ENCODE peak calls at places on chromosomes 7 and 10, in seven cellular contexts. U, V, Y, F, T, H and K are unnamed samples.
A peak's percentile ranks its signal among the peaks of the same experiment; 100 is the strongest.

GRCh38 chr7:24891173-24891787 is 88.7 kb downstream of the OSBPL3 start:
- DNase-seq in T (peak; percentile 18), U (no peak), H (peak; percentile 73), Y (no peak), F (no peak), V (no peak), K (no peak)

GRCh38 chr7:16744518-16745250 is 8.9 kb upstream of the TSPAN13 start:
- DNase-seq in Y (no peak), T (no peak), H (no peak), V (no peak), F (no peak), U (no peak), K (no peak)

GRCh38 chr10:91022924-91023707 is 102.2 kb upstream of the ANKRD1 start:
- DNase-seq in V (no peak), U (peak; percentile 33), Y (no peak), H (no peak), T (no peak), F (no peak), K (no peak)

GRCh38 chr10:111206521-111206920 is 129.7 kb downstream of the ADRA2A start:
- DNase-seq in U (no peak), F (no peak), H (no peak), V (no peak), Y (no peak), T (peak; percentile 48), K (no peak)

GRCh38 chr7:22801907-22802306 is 20.7 kb downstream of the TOMM7 start:
- DNase-seq in F (no peak), H (no peak), U (no peak), V (no peak), T (no peak), Y (no peak), K (no peak)

GRCh38 chr7:1978656-1979590 is 253.8 kb downstream of the MAD1L1 start:
- DNase-seq in F (no peak), V (no peak), U (no peak), Y (no peak), H (no peak), T (no peak), K (no peak)

GRCh38 chr10:6151087-6151977 is 51.4 kb upstream of the PFKFB3 start:
- DNase-seq in T (peak; percentile 80), U (no peak), H (peak; percentile 83), Y (peak; percentile 81), F (no peak), V (peak; percentile 28), K (peak; percentile 52)

GRCh38 chr10:123645016-123645415 is 21.1 kb upstream of the GPR26 start:
- DNase-seq in F (no peak), V (no peak), H (no peak), T (no peak), U (no peak), Y (peak; percentile 33), K (no peak)

GRCh38 chr10:17023386-17024298 is 106.0 kb downstream of the CUBN start:
- DNase-seq in V (peak; percentile 63), H (peak; percentile 96), F (peak; percentile 88), U (peak; percentile 97), Y (no peak), T (peak; percentile 100), K (peak; percentile 68)

GRCh38 chr7:105985250-105985649 is 22.2 kb downstream of the CDHR3 start:
- DNase-seq in V (no peak), H (no peak), F (no peak), Y (no peak), U (no peak), T (no peak), K (no peak)

GRCh38 chr10:117759266-117759665 is 216.7 kb downstream of the EMX2 start:
- DNase-seq in F (no peak), T (no peak), V (no peak), Y (no peak), U (no peak), H (no peak), K (no peak)

GRCh38 chr10:72254891-72255568 is 18.7 kb upstream of the DDIT4 start:
- DNase-seq in H (peak; percentile 52), F (no peak), U (peak; percentile 75), V (no peak), Y (peak; percentile 80), T (peak; percentile 80), K (peak; percentile 91)

GRCh38 chr7:47358357-47358756 is 223.6 kb downstream of the TNS3 start:
- DNase-seq in T (no peak), H (no peak), Y (no peak), F (no peak), V (no peak), U (no peak), K (no peak)

GRCh38 chr7:155806096-155806871 is 6.0 kb downstream of the SHH start:
- DNase-seq in U (no peak), V (no peak), T (peak; percentile 35), H (no peak), F (no peak), Y (no peak), K (no peak)

DNA sequence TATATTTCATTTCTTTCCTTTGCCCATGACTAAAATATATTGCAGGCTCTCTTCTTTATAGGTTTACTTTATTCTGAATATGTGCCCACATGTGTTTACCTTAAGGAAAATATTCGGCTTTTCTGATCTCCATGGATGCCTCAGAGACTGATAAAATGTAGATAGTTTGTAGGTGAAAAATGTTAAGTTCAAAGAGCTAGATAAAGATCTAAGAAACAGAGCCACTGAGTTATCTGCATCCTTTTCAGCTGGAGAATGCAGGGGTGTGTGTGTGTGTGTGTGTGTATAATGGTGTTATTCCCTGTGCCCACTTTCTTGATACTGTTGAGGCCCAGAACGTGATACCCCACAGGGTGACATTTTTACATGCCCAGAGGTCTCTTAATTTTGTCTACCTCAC is 150.8 kb downstream of the LRRC4 start:
- DNase-seq in V (no peak), F (no peak), T (no peak), H (no peak), Y (no peak), U (no peak), K (no peak)
- H3K4me1 ChIP-seq in V (no peaks in the 10 kb centered on the region), F (no peaks in the 10 kb centered on the region), T (peaks cover 35% of the 10 kb centered on the region), H (peaks cover 30% of the 10 kb centered on the region), Y (peaks cover under 1% of the 10 kb centered on the region), U (peaks cover 12% of the 10 kb centered on the region), K (no peaks in the 10 kb centered on the region)

DNA sequence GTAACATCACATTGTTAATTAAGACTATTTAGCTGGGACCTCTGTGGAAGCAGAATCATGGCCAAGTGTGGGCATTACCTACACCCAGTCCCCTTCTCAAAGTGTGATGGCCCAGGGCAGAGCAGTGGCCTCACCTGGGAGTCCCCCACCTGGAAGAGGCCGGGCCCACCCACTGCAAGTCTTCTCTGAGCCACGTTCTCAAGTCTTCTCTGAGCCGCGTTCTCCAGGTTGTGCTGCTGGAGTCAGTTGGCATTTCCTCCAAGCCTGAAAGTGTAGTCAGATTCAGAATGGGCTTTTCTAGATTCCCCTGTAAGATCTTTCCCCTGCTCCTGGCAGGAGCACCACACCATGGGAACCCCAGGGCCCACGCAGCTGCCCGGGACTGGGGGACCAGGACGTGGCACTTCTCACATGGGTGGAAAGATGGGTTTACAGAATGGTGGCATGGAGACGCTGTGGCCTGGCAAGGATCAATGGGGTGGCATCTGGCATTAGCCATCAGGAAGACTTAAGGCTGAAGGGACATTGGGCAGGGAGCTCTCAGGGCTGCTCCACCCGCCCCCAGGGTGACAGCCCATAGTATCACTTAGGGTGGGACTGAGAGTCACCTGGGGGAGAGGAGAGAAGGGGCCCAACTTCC is 68.0 kb downstream of the MKI67 start:
- DNase-seq in Y (no peak), U (no peak), T (no peak), H (no peak), F (no peak), V (no peak), K (no peak)
- H3K36me3 ChIP-seq in Y (no peaks in the 10 kb centered on the region), U (peaks cover 60% of the 10 kb centered on the region), T (no peaks in the 10 kb centered on the region), H (peaks cover 52% of the 10 kb centered on the region), F (no peaks in the 10 kb centered on the region), V (peaks cover 69% of the 10 kb centered on the region), K (no peaks in the 10 kb centered on the region)

GRCh38 chr10:89115876-89116627 is 91.1 kb downstream of the CH25H start:
- DNase-seq in T (peak; percentile 92), Y (no peak), F (peak; percentile 46), V (no peak), H (peak; percentile 56), U (peak; percentile 80), K (no peak)
- H3K27ac ChIP-seq in T (peak overlapping the region; percentile 72), Y (no peak overlapping the region), F (no peak overlapping the region), V (no peak overlapping the region), H (peak overlapping the region; percentile 90), U (no peak overlapping the region), K (no peak overlapping the region)

GRCh38 chr7:50590535-50590934 is 25.3 kb upstream of the DDC start:
- DNase-seq in H (no peak), T (no peak), V (no peak), Y (no peak), U (no peak), F (no peak), K (no peak)
- H3K4me1 ChIP-seq in H (peaks cover 3% of the 10 kb centered on the region), T (no peaks in the 10 kb centered on the region), V (peaks cover 19% of the 10 kb centered on the region), Y (no peaks in the 10 kb centered on the region), U (peaks cover under 1% of the 10 kb centered on the region), F (no peaks in the 10 kb centered on the region), K (no peaks in the 10 kb centered on the region)